ENCODE peak calls at places on chromosome 9, in five cellular contexts. E, O, P, F and Y are unnamed samples.

GRCh38 chr9:92738661-92739081 is 26.0 kb downstream of the BICD2 start:
- DNase-seq in P (peak; percentile 72), F (no peak), O (peak; percentile 62), E (no peak), Y (no peak)

GRCh38 chr9:5178126-5178805 is 7.2 kb downstream of the INSL6 start:
- DNase-seq in F (no peak), E (no peak), P (no peak), O (no peak), Y (peak; percentile 52)

GRCh38 chr9:14007199-14007769 is 306.7 kb downstream of the NFIB start:
- DNase-seq in P (no peak), F (no peak), O (no peak), E (no peak), Y (no peak)

GRCh38 chr9:18710089-18710488 is 236.1 kb downstream of the ADAMTSL1 start:
- DNase-seq in F (peak; percentile 6), E (no peak), P (no peak), O (no peak), Y (no peak)

GRCh38 chr9:15161744-15162143 is 145.3 kb downstream of the TTC39B start:
- DNase-seq in O (no peak), F (no peak), E (no peak), P (no peak), Y (no peak)

GRCh38 chr9:31137151-31137849 is 1247.1 kb upstream of the ACO1 start:
- DNase-seq in P (peak; percentile 98), F (peak; percentile 76), O (no peak), E (peak; percentile 43), Y (no peak)

GRCh38 chr9:130078547-130078946 is 24.8 kb downstream of the GPR107 start:
- DNase-seq in F (no peak), E (no peak), P (no peak), O (no peak), Y (no peak)

GRCh38 chr9:83199240-83199639 is 136.3 kb upstream of the RASEF start:
- DNase-seq in F (peak; percentile 25), E (peak; percentile 53), O (no peak), P (peak; percentile 46), Y (no peak)

GRCh38 chr9:23826120-23826629 is at the start of gene ELAVL2:
- DNase-seq in P (peak; percentile 100), F (peak; percentile 81), O (peak; percentile 90), E (peak; percentile 94), Y (peak; percentile 7)

GRCh38 chr9:8366161-8366926 is 566.8 kb upstream of the DMAC1 start:
- DNase-seq in E (no peak), P (no peak), O (no peak), F (peak; percentile 35), Y (no peak)

GRCh38 chr9:99124534-99124933 is 19.6 kb downstream of the TGFBR1 start:
- DNase-seq in F (no peak), P (no peak), E (no peak), O (no peak), Y (no peak)

GRCh38 chr9:99115947-99116543 is 11.1 kb downstream of the TGFBR1 start:
- DNase-seq in P (peak; percentile 46), O (no peak), F (no peak), E (no peak), Y (no peak)

GRCh38 chr9:99121604-99122003 is 16.7 kb downstream of the TGFBR1 start:
- DNase-seq in O (no peak), F (no peak), E (no peak), P (peak; percentile 63), Y (no peak)

GRCh38 chr9:99118782-99119466 is 14.0 kb downstream of the TGFBR1 start:
- DNase-seq in O (no peak), E (no peak), P (no peak), F (no peak), Y (peak; percentile 70)

DNA sequence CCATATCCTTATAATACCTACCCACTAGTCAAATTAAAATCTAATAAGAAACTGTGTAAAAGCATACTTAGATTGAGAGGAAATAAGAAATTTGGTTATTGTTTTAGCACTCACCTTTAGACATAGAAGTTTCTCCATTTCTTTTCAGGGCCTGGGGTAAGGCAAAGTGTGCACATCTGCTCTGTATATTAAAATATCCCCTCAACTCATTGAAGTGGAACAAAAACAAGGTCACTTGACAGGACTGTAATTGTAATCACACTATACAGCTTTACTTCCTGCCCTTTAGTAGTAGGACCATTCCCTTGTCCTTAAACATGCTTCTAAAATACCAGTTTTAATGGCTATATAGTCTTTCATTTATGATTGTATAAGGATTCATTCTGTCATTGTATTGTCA is 15.3 kb downstream of the TGFBR1 start:
- DNase-seq in E (no peak), O (no peak), P (no peak), F (no peak), Y (no peak)
- H3K27ac ChIP-seq in E (no peak overlapping the region), O (no peak overlapping the region), P (no peak overlapping the region), F (no peak overlapping the region), Y (no peak overlapping the region)

GRCh38 chr9:111548623-111549022 is 23.6 kb downstream of the ZNF483 start:
- DNase-seq in O (no peak), F (no peak), E (no peak), P (no peak), Y (no peak)
- H3K9me3 ChIP-seq in O (peaks cover 93% of the 10 kb centered on the region), F (peaks cover 57% of the 10 kb centered on the region), E (peaks cover 10% of the 10 kb centered on the region), P (peaks cover 35% of the 10 kb centered on the region), Y (peaks cover 45% of the 10 kb centered on the region)

GRCh38 chr9:89345476-89345875 is 27.2 kb downstream of the SECISBP2 start:
- DNase-seq in E (no peak), O (no peak), F (no peak), P (no peak), Y (no peak)
- H3K4me3 ChIP-seq in E (no peak overlapping the region), O (no peak overlapping the region), F (no peak overlapping the region), P (no peak overlapping the region), Y (no peak overlapping the region)

GRCh38 chr9:111038336-111039202 is at the start of gene LPAR1:
- DNase-seq in E (peak; percentile 91), O (peak; percentile 77), F (peak; percentile 78), P (peak; percentile 64), Y (no peak)
- H3K27ac ChIP-seq in E (peak within 1 kb of the TSS; percentile 68), O (peak within 1 kb of the TSS; percentile 76), F (peak within 1 kb of the TSS; percentile 97), P (peak within 1 kb of the TSS; percentile 46), Y (no peak within 1 kb of the TSS)